ENCODE peak calls at places on chromosomes 13 and 19, in four cellular contexts. M is GM12878, B is HepG2, R is K562. X is an unnamed sample.

GRCh38 chr19:8204961-8205360 is 4.2 kb upstream of the CERS4 start:
- DNase-seq in M (no peak), R (no peak), B (no peak), X (no peak)

GRCh38 chr13:80454245-80454644 is 113.3 kb upstream of the SPRY2 start:
- DNase-seq in M (peak; percentile 34), R (no peak), B (no peak), X (no peak)

GRCh38 chr13:42615691-42616090 is 41.7 kb downstream of the TNFSF11 start:
- DNase-seq in R (no peak), B (no peak), M (no peak), X (no peak)

GRCh38 chr13:41554180-41554579 is 96.8 kb downstream of the RGCC start:
- DNase-seq in R (no peak), B (no peak), M (no peak), X (no peak)

GRCh38 chr13:38872693-38873092 is 117.9 kb downstream of the STOML3 start:
- DNase-seq in R (peak; percentile 9), M (no peak), B (peak; percentile 35), X (peak; percentile 77)

GRCh38 chr13:97506511-97506910 is 72.5 kb downstream of the RAP2A start:
- DNase-seq in M (no peak), R (no peak), B (no peak), X (no peak)

GRCh38 chr19:48510421-48511268 is 990 bp downstream of the LMTK3 start:
- DNase-seq in M (no peak), B (no peak), R (peak; percentile 67), X (peak; percentile 94)

GRCh38 chr19:19487077-19488040 is 28.0 kb downstream of the TSSK6 start:
- DNase-seq in B (no peak), R (no peak), M (no peak), X (no peak)

GRCh38 chr19:8494158-8494557 is 8.3 kb downstream of the PRAM1 start:
- DNase-seq in M (no peak), B (no peak), R (no peak), X (no peak)

GRCh38 chr13:38376551-38376950 is 26.9 kb downstream of the UFM1 start:
- DNase-seq in R (no peak), M (no peak), B (no peak), X (no peak)

GRCh38 chr19:3979289-3979673 is 6.0 kb downstream of the EEF2 start:
- DNase-seq in B (no peak), M (no peak), R (peak; percentile 14), X (peak; percentile 49)

GRCh38 chr13:97435794-97436193 is 1.8 kb downstream of the RAP2A start:
- DNase-seq in R (no peak), M (no peak), B (no peak), X (no peak)

GRCh38 chr19:4581381-4582111 is 22.1 kb upstream of the SEMA6B start:
- DNase-seq in M (no peak), R (peak; percentile 94), B (no peak), X (no peak)

GRCh38 chr19:47610902-47611301 is 2.0 kb downstream of the BICRA start:
- DNase-seq in B (no peak), M (no peak), R (no peak), X (no peak)

GRCh38 chr13:107883561-107884175 is 331.7 kb downstream of the LIG4 start:
- DNase-seq in B (no peak), R (peak; percentile 89), M (no peak), X (no peak)

GRCh38 chr13:99968521-99969367 is 2.8 kb downstream of the ZIC5 start:
- DNase-seq in M (no peak), B (no peak), R (peak; percentile 10), X (no peak)

GRCh38 chr19:54164369-54165068 is 5.0 kb upstream of the LENG1 start:
- DNase-seq in R (peak; percentile 94), M (no peak), B (no peak), X (peak; percentile 76)
- TF ChIP-seq SIN3A in R (peak; percentile 31), M (no peak), B (no peak), X (no peak)

GRCh38 chr19:13588953-13589833 is 82.9 kb upstream of the CACNA1A start:
- DNase-seq in B (peak; percentile 22), M (no peak), R (peak; percentile 83), X (peak; percentile 36)
- TF ChIP-seq ATF2 in B (no peak), M (no peak), R (no peak), X (no peak)

DNA sequence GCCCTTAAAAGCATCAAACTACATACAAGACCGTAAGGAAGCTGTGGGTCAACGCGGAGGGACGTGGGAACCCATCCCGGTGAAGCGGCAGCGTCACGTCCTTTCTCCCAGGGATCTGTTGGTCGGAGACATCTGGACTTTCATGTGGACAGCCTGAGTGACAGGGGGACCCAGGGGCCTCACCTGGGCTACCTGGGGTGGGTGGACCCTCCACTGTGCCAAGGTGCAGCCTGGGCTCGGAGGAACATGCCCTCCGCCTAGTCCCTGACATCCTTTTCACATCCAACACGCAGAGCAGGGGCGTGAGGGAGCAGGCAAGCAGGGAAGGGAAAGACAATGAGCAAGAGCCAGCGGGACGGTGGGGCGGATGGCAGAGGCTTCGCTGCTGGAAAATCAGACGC is 13.8 kb upstream of the GARIN5A start:
- DNase-seq in M (no peak), R (no peak), B (no peak), X (no peak)
- TF ChIP-seq EP300 in M (no peak), R (no peak), B (no peak), X (no peak)

DNA sequence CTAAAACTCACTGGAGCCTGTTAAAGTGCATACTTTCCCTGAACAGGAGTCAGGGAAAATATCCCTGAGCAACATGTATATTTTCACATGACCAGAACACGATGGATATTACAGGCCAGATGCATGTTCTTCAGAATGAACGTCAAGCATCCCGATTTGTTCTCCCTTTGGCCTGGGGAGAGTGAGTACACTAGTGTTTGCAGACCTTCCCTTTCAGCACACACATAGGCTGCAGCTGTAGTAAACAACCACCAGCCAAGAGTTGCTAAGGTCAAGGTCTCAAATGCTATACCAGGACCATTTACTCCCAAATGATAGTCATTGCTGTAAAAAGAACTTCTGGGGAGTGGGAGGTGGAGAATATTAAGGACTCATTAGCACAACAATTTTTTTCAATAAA is 3.0 kb downstream of the KLF12 start:
- DNase-seq in B (peak; percentile 58), M (no peak), R (no peak), X (no peak)
- TF ChIP-seq SIN3A in B (no peak), M (no peak), R (no peak), X (no peak)

X was measured in H1.